ENCODE peak calls at places on chromosomes 5 and 9, in six cellular contexts. Y is cardiac fibroblast, F is GM12865, M is left ventricle myocardium inferior, P is pancreas, Z is astrocyte of the spinal cord. V is an unnamed sample.

GRCh38 chr9:129624168-129624759 is 1.7 kb upstream of the NTMT1 start:
- DNase-seq in Y (peak), F (peak), M (no peak), P (peak), Z (peak), V (peak)

GRCh38 chr9:71179183-71179582 is 57.8 kb upstream of the TRPM3 start:
- DNase-seq in Y (no peak), F (no peak), M (no peak), P (no peak), Z (no peak), V (no peak)

GRCh38 chr9:22158275-22158674 is 149.2 kb upstream of the CDKN2B start:
- DNase-seq in Y (no peak), F (no peak), M (no peak), P (no peak), Z (peak), V (no peak)

GRCh38 chr9:79768199-79768598 is 196.4 kb downstream of the TLE4 start:
- DNase-seq in Y (peak), F (no peak), M (no peak), P (no peak), Z (peak), V (no peak)

GRCh38 chr5:57450991-57451876 is 31.4 kb downstream of the ACTBL2 start:
- DNase-seq in Y (peak), F (no peak), M (no peak), P (no peak), Z (peak), V (no peak)

GRCh38 chr9:100011062-100011681 is 87.6 kb downstream of the ERP44 start:
- DNase-seq in Y (peak), F (peak), M (no peak), P (no peak), Z (peak), V (peak)

GRCh38 chr9:136576269-136576626 is 30.4 kb upstream of the NOTCH1 start:
- DNase-seq in Y (peak), F (peak), M (no peak), P (no peak), Z (peak), V (no peak)

GRCh38 chr5:77906806-77907205 is 130.7 kb upstream of the TBCA start:
- DNase-seq in Y (peak), F (no peak), M (no peak), P (no peak), Z (no peak), V (no peak)

GRCh38 chr5:155689403-155689802 is 637.6 kb upstream of the SGCD start:
- DNase-seq in Y (no peak), F (no peak), M (no peak), P (no peak), Z (no peak), V (no peak)

GRCh38 chr9:116174347-116174746 is 20.8 kb downstream of the PAPPA start:
- DNase-seq in Y (peak), F (no peak), M (no peak), P (no peak), Z (no peak), V (no peak)

GRCh38 chr9:26266111-26266791 is 588.0 kb upstream of the TUSC1 start:
- DNase-seq in Y (no peak), F (no peak), M (no peak), P (no peak), Z (peak), V (no peak)
- TF ChIP-seq CTCF in Y (no peak), F (no peak), M (no peak), P (no peak), Z (no peak), V (no peak)

GRCh38 chr5:64594601-64595518 is 89.0 kb downstream of the RGS7BP start:
- DNase-seq in Y (peak), F (peak), M (no peak), P (no peak), Z (no peak), V (no peak)
- TF ChIP-seq CTCF in Y (peak), F (no peak), M (peak), P (no peak), Z (peak), V (no peak)

GRCh38 chr9:95670122-95670521 is 153.4 kb upstream of the PTCH1 start:
- DNase-seq in Y (no peak), F (no peak), M (no peak), P (no peak), Z (no peak), V (no peak)

GRCh38 chr9:95666096-95666784 is 149.5 kb upstream of the PTCH1 start:
- DNase-seq in Y (no peak), F (no peak), M (no peak), P (no peak), Z (no peak), V (no peak)

GRCh38 chr9:95667789-95668188 is 151.0 kb upstream of the PTCH1 start:
- DNase-seq in Y (no peak), F (no peak), M (no peak), P (no peak), Z (no peak), V (no peak)

GRCh38 chr9:95666785-95667155 is 150.0 kb upstream of the PTCH1 start:
- DNase-seq in Y (no peak), F (no peak), M (no peak), P (no peak), Z (no peak), V (no peak)

DNA sequence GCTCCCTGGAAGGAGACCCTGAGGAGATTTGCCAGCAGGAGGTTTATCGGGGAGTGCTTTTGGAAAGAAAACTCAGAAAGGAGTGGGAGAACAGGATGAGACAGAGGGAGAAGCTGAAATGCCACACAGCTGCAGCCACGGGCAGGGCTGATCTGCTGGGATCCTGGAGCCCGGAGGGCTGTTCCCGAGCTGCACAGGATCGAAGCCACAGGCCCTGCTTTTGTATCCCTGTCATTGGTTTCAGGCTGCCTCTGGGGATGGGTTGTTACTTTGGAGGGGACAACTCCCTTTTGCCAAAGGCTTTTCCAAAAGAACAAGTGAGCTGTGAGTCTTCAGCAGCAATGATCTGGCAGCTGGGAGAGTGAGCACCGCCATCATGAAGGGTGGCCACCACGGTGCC is 152.5 kb upstream of the PTCH1 start:
- DNase-seq in Y (no peak), F (no peak), M (no peak), P (no peak), Z (no peak), V (no peak)
- TF ChIP-seq CTCF in Y (no peak), F (no peak), M (no peak), P (no peak), Z (no peak), V (no peak)

GRCh38 chr5:180618830-180619562 is 27.7 kb upstream of the SCGB3A1 start:
- DNase-seq in Y (peak), F (no peak), M (no peak), P (no peak), Z (peak), V (peak)
- TF ChIP-seq CTCF in Y (peak), F (no peak), M (no peak), P (no peak), Z (peak), V (peak)